ENCODE peak calls at places on chromosomes 7 and 10, in nine cellular contexts. O, F, K, G, V, D, L, W and R are unnamed samples.

GRCh38 chr10:128187788-128188185 is 61.6 kb upstream of the MKI67 start:
- DNase-seq in O (no peak), F (no peak), K (no peak), G (no peak), V (no peak), D (no peak), L (no peak), W (no peak), R (no peak)

GRCh38 chr10:7260412-7260900 is 150.4 kb downstream of the SFMBT2 start:
- DNase-seq in O (peak), F (peak), K (no peak), G (peak), V (peak), D (peak), L (peak), W (no peak), R (peak)

GRCh38 chr10:11546581-11546980 is 64.9 kb downstream of the USP6NL start:
- DNase-seq in O (no peak), F (no peak), K (no peak), G (no peak), V (no peak), D (no peak), L (no peak), W (no peak), R (no peak)

GRCh38 chr7:38630720-38631673 is at the start of gene AMPH:
- DNase-seq in O (no peak), F (peak), K (no peak), G (peak), V (peak), D (no peak), L (peak), W (no peak), R (no peak)

GRCh38 chr7:68015565-68016532 is 1019.2 kb downstream of the TYW1 start:
- DNase-seq in O (no peak), F (peak), K (no peak), G (no peak), V (no peak), D (no peak), L (no peak), W (no peak), R (no peak)

GRCh38 chr7:144437370-144438191 is 34.1 kb upstream of the NOBOX start:
- DNase-seq in O (peak), F (peak), K (peak), G (peak), V (peak), D (no peak), L (no peak), W (peak), R (peak)

GRCh38 chr10:71075759-71076472 is 136.5 kb upstream of the UNC5B start:
- DNase-seq in O (no peak), F (no peak), K (peak), G (no peak), V (no peak), D (no peak), L (no peak), W (no peak), R (no peak)

GRCh38 chr10:62268399-62269076 is at the start of gene RTKN2:
- DNase-seq in O (peak), F (peak), K (peak), G (peak), V (peak), D (no peak), L (peak), W (peak), R (peak)

GRCh38 chr7:425794-426188 is 93.9 kb downstream of the PDGFA start:
- DNase-seq in O (no peak), F (no peak), K (no peak), G (no peak), V (no peak), D (no peak), L (no peak), W (no peak), R (no peak)

GRCh38 chr7:46452781-46453180 is 531.7 kb upstream of the IGFBP3 start:
- DNase-seq in O (no peak), F (no peak), K (no peak), G (no peak), V (no peak), D (no peak), L (no peak), W (no peak), R (no peak)

GRCh38 chr10:70575874-70576802 is 26.4 kb downstream of the PRF1 start:
- DNase-seq in O (peak), F (peak), K (no peak), G (peak), V (no peak), D (no peak), L (peak), W (peak), R (peak)

GRCh38 chr10:12535656-12536055 is 186.3 kb downstream of the CAMK1D start:
- DNase-seq in O (no peak), F (no peak), K (no peak), G (no peak), V (no peak), D (no peak), L (no peak), W (no peak), R (no peak)

GRCh38 chr10:100654835-100655759 is 90.3 kb upstream of the PAX2 start:
- DNase-seq in O (no peak), F (no peak), K (no peak), G (no peak), V (no peak), D (no peak), L (no peak), W (no peak), R (no peak)

GRCh38 chr10:88114368-88114767 is 250.9 kb downstream of the PTEN start:
- DNase-seq in O (no peak), F (peak), K (no peak), G (no peak), V (no peak), D (no peak), L (peak), W (peak), R (peak)

GRCh38 chr7:116626886-116627285 is 45.1 kb upstream of the MET start:
- DNase-seq in O (no peak), F (no peak), K (no peak), G (no peak), V (no peak), D (no peak), L (no peak), W (no peak), R (no peak)

GRCh38 chr7:99196536-99197288 is 11.2 kb downstream of the KPNA7 start:
- DNase-seq in O (no peak), F (peak), K (no peak), G (no peak), V (no peak), D (no peak), L (no peak), W (no peak), R (no peak)

GRCh38 chr10:131832056-131832685 is 68.6 kb upstream of the PPP2R2D start:
- DNase-seq in O (no peak), F (no peak), K (peak), G (no peak), V (no peak), D (no peak), L (no peak), W (no peak), R (no peak)

GRCh38 chr7:148242271-148242801 is 348.2 kb upstream of the C7orf33 start:
- DNase-seq in O (peak), F (peak), K (no peak), G (peak), V (no peak), D (no peak), L (no peak), W (peak), R (peak)

GRCh38 chr7:7768977-7769376 is 50.6 kb upstream of the RPA3 start:
- DNase-seq in O (no peak), F (no peak), K (no peak), G (no peak), V (no peak), D (no peak), L (no peak), W (no peak), R (no peak)

GRCh38 chr7:136064098-136064497 is 86.9 kb upstream of the MTPN start:
- DNase-seq in O (no peak), F (no peak), K (no peak), G (no peak), V (no peak), D (no peak), L (no peak), W (no peak), R (no peak)

GRCh38 chr10:8072211-8072610 is 17.7 kb downstream of the GATA3 start:
- DNase-seq in O (no peak), F (no peak), K (no peak), G (no peak), V (no peak), D (no peak), L (no peak), W (no peak), R (no peak)

GRCh38 chr7:124840435-124840834 is 74.8 kb upstream of the GPR37 start:
- DNase-seq in O (no peak), F (peak), K (no peak), G (no peak), V (no peak), D (no peak), L (no peak), W (no peak), R (no peak)

GRCh38 chr7:47225387-47226170 is 356.3 kb downstream of the TNS3 start:
- DNase-seq in O (no peak), F (no peak), K (no peak), G (no peak), V (no peak), D (no peak), L (no peak), W (no peak), R (no peak)

GRCh38 chr7:8064828-8065227 is 96.2 kb downstream of the GLCCI1 start:
- DNase-seq in O (no peak), F (no peak), K (no peak), G (no peak), V (no peak), D (no peak), L (no peak), W (no peak), R (no peak)

GRCh38 chr10:9342865-9343450 is 1288.5 kb downstream of the GATA3 start:
- DNase-seq in O (no peak), F (peak), K (no peak), G (no peak), V (no peak), D (no peak), L (no peak), W (no peak), R (peak)

GRCh38 chr7:40536406-40536805 is 401.6 kb downstream of the SUGCT start:
- DNase-seq in O (no peak), F (no peak), K (no peak), G (no peak), V (no peak), D (no peak), L (no peak), W (no peak), R (no peak)

GRCh38 chr10:93165367-93165766 is 91.7 kb downstream of the CYP26A1 start:
- DNase-seq in O (no peak), F (no peak), K (no peak), G (no peak), V (no peak), D (no peak), L (no peak), W (no peak), R (no peak)

GRCh38 chr7:130943336-130943901 is 209.4 kb upstream of the KLF14 start:
- DNase-seq in O (no peak), F (peak), K (no peak), G (no peak), V (no peak), D (no peak), L (no peak), W (no peak), R (no peak)

GRCh38 chr7:126022452-126022851 is 1092.8 kb upstream of the POT1 start:
- DNase-seq in O (no peak), F (no peak), K (no peak), G (no peak), V (no peak), D (no peak), L (no peak), W (no peak), R (no peak)

GRCh38 chr10:3056280-3057037 is 10.9 kb upstream of the PFKP start:
- DNase-seq in O (no peak), F (no peak), K (no peak), G (no peak), V (no peak), D (no peak), L (no peak), W (no peak), R (no peak)

GRCh38 chr10:36281871-36282331 is 639.8 kb upstream of the FZD8 start:
- DNase-seq in O (no peak), F (peak), K (no peak), G (no peak), V (no peak), D (no peak), L (no peak), W (no peak), R (no peak)

GRCh38 chr7:45157653-45158401 is at the start of gene RAMP3:
- DNase-seq in O (no peak), F (no peak), K (no peak), G (no peak), V (no peak), D (no peak), L (no peak), W (no peak), R (no peak)

GRCh38 chr7:105009667-105010537 is 4.1 kb upstream of the KMT2E start:
- DNase-seq in O (no peak), F (no peak), K (no peak), G (no peak), V (no peak), D (no peak), L (no peak), W (no peak), R (peak)

GRCh38 chr10:112006831-112007230 is 176.7 kb downstream of the GPAM start:
- DNase-seq in O (no peak), F (no peak), K (no peak), G (no peak), V (no peak), D (no peak), L (no peak), W (no peak), R (no peak)

GRCh38 chr10:103595933-103596726 is 102.6 kb downstream of the NEURL1 start:
- DNase-seq in O (no peak), F (no peak), K (no peak), G (no peak), V (no peak), D (no peak), L (no peak), W (no peak), R (no peak)

GRCh38 chr10:75910032-75910431 is 478.6 kb downstream of the LRMDA start:
- DNase-seq in O (no peak), F (peak), K (no peak), G (no peak), V (no peak), D (no peak), L (no peak), W (no peak), R (peak)

GRCh38 chr7:96508371-96508770 is 186.5 kb upstream of the SLC25A13 start:
- DNase-seq in O (peak), F (no peak), K (no peak), G (no peak), V (no peak), D (no peak), L (no peak), W (no peak), R (no peak)

GRCh38 chr10:17375936-17376584 is 78.3 kb downstream of the ST8SIA6 start:
- DNase-seq in O (no peak), F (peak), K (no peak), G (no peak), V (no peak), D (no peak), L (no peak), W (no peak), R (peak)

DNA sequence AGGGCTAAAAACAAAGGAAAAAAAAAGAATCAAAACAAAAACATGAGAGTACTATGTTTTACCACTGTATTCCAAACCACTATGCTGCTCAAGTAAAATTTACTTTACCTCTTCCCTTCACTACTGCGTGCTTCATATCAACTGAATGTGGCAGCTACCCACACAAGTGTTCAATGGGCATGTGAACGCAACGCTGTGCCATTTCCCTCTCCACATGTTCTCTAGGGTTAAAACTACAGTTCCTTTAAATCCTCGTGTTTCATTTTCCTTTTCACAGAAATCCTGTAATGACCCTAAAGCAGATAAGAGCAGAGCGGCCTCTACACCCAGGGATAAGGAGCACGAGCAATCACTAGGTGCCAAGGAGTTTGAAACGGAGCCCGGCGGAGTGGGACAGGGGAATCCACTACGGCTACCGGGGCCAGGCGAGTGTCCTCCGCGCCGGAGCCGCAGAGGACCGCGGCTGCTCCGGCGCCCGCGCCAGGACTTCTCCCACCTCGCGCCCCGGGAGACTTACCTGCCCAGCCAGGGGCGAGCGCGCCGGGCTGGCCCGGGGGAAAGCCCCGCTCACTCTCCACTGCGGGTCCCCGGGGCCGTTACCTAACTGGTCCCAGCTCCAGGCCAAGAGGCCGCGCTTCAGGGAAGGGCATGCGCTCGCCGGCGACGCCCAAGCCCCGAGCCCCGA is 810 bp downstream of the NAMPT start:
- DNase-seq in O (peak), F (peak), K (peak), G (peak), V (peak), D (no peak), L (peak), W (peak), R (peak)
- TF ChIP-seq POLR2A in O (no peak), F (no peak), K (no peak), G (no peak), V (peak), D (peak), L (no peak), W (no peak), R (peak)

DNA sequence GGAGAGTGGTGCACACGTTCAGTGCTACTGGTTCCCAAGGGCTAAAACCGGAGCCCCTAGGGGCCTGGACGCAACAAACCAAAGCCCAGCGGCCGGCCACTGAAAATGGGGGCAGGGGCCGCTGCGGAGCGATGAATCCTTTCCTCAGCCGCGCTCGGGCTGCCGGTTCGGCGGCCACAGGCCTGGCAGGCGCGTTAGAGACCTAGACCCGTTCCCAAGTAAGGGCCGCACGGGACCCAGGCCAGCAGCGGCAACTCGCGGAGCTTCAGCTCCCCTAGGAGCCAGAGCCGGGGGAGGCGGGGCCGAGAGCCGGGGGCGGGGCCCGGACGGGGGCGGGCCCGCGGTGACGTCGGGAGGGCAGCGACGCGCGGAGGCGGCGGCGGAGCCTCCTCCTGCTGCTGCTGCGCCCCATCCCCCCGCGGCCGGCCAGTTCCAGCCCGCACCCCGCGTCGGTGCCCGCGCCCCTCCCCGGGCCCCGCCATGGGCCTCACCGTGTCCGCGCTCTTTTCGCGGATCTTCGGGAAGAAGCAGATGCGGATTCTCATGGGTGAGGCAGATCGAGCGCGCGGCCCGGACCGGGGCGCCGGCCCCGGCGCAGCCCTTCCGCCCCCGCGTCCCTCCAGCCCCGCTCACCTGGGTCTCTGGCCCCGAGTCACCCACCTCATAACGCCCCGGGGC is at the start of gene ARF5:
- DNase-seq in O (peak), F (peak), K (peak), G (peak), V (peak), D (peak), L (peak), W (peak), R (peak)
- TF ChIP-seq POLR2A in O (peak), F (peak), K (no peak), G (peak), V (peak), D (peak), L (peak), W (no peak), R (peak)

GRCh38 chr7:128755816-128756476 is 16.8 kb downstream of the CALU start:
- DNase-seq in O (no peak), F (no peak), K (no peak), G (peak), V (no peak), D (no peak), L (peak), W (no peak), R (no peak)
- TF ChIP-seq POLR2A in O (no peak), F (no peak), K (no peak), G (no peak), V (no peak), D (no peak), L (peak), W (no peak), R (no peak)

DNA sequence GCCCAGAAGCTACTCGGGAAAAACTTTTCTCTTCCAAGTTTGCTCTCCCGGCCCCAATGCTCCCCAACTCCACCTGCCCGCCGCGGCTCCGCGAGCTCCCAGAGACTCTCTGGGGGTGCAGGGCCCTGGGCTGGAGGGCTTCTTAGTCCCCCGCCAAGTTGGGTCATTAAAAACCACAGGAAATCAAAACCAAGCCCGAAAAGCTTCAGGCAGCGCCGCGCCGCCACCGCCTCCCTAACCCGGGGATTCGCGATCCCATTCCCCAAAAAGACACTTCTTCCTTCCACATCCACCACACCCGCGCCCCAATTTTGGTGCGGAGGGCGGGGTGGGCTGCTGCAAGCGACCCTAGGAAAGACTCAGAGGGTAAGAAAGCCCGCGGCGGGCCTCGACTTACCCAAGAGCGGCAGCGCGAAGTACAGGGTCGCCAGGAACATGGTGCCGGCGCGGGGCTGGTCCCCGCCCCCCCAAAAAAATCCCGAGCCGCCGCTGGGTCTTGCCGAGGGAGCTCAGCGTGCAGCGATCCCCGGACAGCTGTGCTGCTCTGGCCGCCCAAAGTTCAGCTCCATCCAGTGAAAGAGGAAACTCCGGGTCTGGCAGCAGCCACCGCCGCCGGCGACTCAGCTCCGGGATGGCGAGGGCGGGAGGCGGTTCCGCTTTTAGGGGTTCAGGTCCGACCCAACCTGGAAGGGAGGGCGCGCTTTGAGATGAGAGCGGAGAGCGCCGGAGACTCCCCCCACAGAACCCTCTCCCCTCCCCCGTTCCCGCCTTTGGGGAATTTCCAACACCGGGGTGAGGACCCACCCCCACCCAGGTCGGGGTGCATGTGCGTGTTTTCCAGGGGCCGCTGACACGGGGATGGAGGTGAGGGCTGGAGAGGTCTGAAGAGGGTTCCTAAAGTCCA is 1.2 kb downstream of the GFRA1 start:
- DNase-seq in O (no peak), F (no peak), K (peak), G (no peak), V (peak), D (no peak), L (no peak), W (no peak), R (no peak)
- TF ChIP-seq POLR2A in O (no peak), F (no peak), K (no peak), G (peak), V (no peak), D (no peak), L (no peak), W (no peak), R (no peak)

GRCh38 chr7:64904008-64904407 is 935 bp downstream of the ZNF273 start:
- DNase-seq in O (no peak), F (no peak), K (no peak), G (no peak), V (no peak), D (no peak), L (no peak), W (no peak), R (no peak)
- TF ChIP-seq POLR2A in O (no peak), F (no peak), K (no peak), G (no peak), V (no peak), D (no peak), L (no peak), W (no peak), R (no peak)